ENCODE peak calls at places on chromosomes 7 and 10, in four cellular contexts. W is spleen, F is BE2C, M is esophagus squamous epithelium. K is an unnamed sample.

GRCh38 chr7:77985974-77986339 is 187.4 kb downstream of the PHTF2 start:
- DNase-seq in W (no peak), M (no peak), F (no peak), K (no peak)

GRCh38 chr7:41629711-41630111 is 73.2 kb downstream of the INHBA start:
- DNase-seq in W (no peak), M (no peak), F (no peak), K (no peak)

GRCh38 chr7:134890246-134891240 is 95.8 kb upstream of the AGBL3 start:
- DNase-seq in M (no peak), F (peak; percentile 80), W (no peak), K (no peak)

GRCh38 chr7:36535866-36536664 is 146.4 kb downstream of the ANLN start:
- DNase-seq in F (no peak), W (no peak), M (no peak), K (no peak)

GRCh38 chr10:122663516-122664130 is 36.0 kb downstream of the C10orf120 start:
- DNase-seq in M (no peak), W (no peak), F (no peak), K (no peak)

GRCh38 chr10:126536656-126537055 is 133.8 kb downstream of the C10orf90 start:
- DNase-seq in F (no peak), W (no peak), M (no peak), K (no peak)

GRCh38 chr10:82796510-82796909 is 921.5 kb downstream of the NRG3 start:
- DNase-seq in M (no peak), F (no peak), W (no peak), K (no peak)

GRCh38 chr10:61588770-61589211 is 73.9 kb upstream of the CABCOCO1 start:
- DNase-seq in W (no peak), F (peak; percentile 22), M (no peak), K (no peak)

GRCh38 chr10:79034271-79034876 is 34.4 kb upstream of the ZMIZ1 start:
- DNase-seq in W (no peak), F (no peak), M (no peak), K (no peak)

GRCh38 chr7:127514499-127514898 is 70.9 kb downstream of the GCC1 start:
- DNase-seq in M (no peak), F (no peak), W (no peak), K (peak; percentile 32)

GRCh38 chr10:16843252-16843870 is 26.1 kb upstream of the RSU1 start:
- DNase-seq in M (no peak), W (no peak), F (no peak), K (peak; percentile 22)

GRCh38 chr10:86294346-86295265 is 72.0 kb downstream of the GRID1 start:
- DNase-seq in M (no peak), W (peak; percentile 49), F (no peak), K (no peak)

GRCh38 chr7:32206987-32207386 is 136.8 kb upstream of the PDE1C start:
- DNase-seq in M (no peak), F (peak; percentile 48), W (no peak), K (no peak)

GRCh38 chr10:109961181-109962001 is 38.1 kb upstream of the XPNPEP1 start:
- DNase-seq in M (no peak), W (no peak), F (no peak), K (no peak)

GRCh38 chr7:134826105-134826504 is 46.7 kb downstream of the CALD1 start:
- DNase-seq in F (no peak), W (no peak), M (no peak), K (no peak)

GRCh38 chr10:69224862-69225657 is 4.9 kb downstream of the HKDC1 start:
- DNase-seq in W (no peak), M (no peak), F (no peak), K (no peak)

GRCh38 chr7:55187701-55188491 is 169.1 kb downstream of the EGFR start:
- DNase-seq in F (no peak), M (no peak), W (no peak), K (no peak)

GRCh38 chr10:73858750-73859439 is 15.5 kb downstream of the CAMK2G start:
- DNase-seq in F (no peak), M (no peak), W (no peak), K (no peak)

GRCh38 chr10:61076572-61077114 is 132.7 kb upstream of the RHOBTB1 start:
- DNase-seq in F (no peak), M (no peak), W (no peak), K (no peak)

GRCh38 chr10:74021248-74022055 is 23.5 kb downstream of the VCL start:
- DNase-seq in M (no peak), F (no peak), W (no peak), K (no peak)

GRCh38 chr10:101357958-101358357 is 4.0 kb downstream of the BTRC start:
- DNase-seq in W (no peak), M (no peak), F (no peak), K (no peak)

GRCh38 chr10:24513155-24513554 is 210.5 kb downstream of the ARHGAP21 start:
- DNase-seq in F (no peak), W (no peak), M (no peak), K (no peak)

GRCh38 chr7:94472608-94473007 is 37.0 kb upstream of the CASD1 start:
- DNase-seq in W (no peak), F (no peak), M (no peak), K (no peak)

GRCh38 chr10:112639291-112639690 is 192.3 kb downstream of the VTI1A start:
- DNase-seq in M (no peak), W (no peak), F (no peak), K (no peak)

GRCh38 chr10:103557455-103557854 is 64.0 kb downstream of the NEURL1 start:
- DNase-seq in F (no peak), W (no peak), M (no peak), K (no peak)

GRCh38 chr10:129887986-129888783 is 75.9 kb downstream of the EBF3 start:
- DNase-seq in M (no peak), F (no peak), W (no peak), K (no peak)

GRCh38 chr7:111510584-111511378 is 51.5 kb downstream of the IMMP2L start:
- DNase-seq in W (no peak), M (no peak), F (no peak), K (no peak)

GRCh38 chr7:39720586-39720985 is 97.2 kb downstream of the RALA start:
- DNase-seq in W (no peak), M (no peak), F (no peak), K (no peak)

GRCh38 chr10:87505366-87506113 is 847 bp downstream of the MINPP1 start:
- DNase-seq in M (no peak), W (peak; percentile 88), F (peak; percentile 73), K (peak; percentile 76)

GRCh38 chr7:28840515-28841125 is 117.5 kb downstream of the TRIL start:
- DNase-seq in M (no peak), F (no peak), W (no peak), K (peak; percentile 34)

GRCh38 chr10:1130995-1131790 is 75.0 kb downstream of the WDR37 start:
- DNase-seq in W (no peak), M (no peak), F (no peak), K (no peak)

GRCh38 chr7:86664991-86665390 is 21.3 kb downstream of the GRM3 start:
- DNase-seq in F (no peak), W (no peak), M (no peak), K (no peak)

GRCh38 chr10:60099998-60100747 is 193.8 kb upstream of the CCDC6 start:
- DNase-seq in W (no peak), M (no peak), F (peak; percentile 10), K (peak; percentile 24)

GRCh38 chr7:114795475-114795874 is 126.4 kb upstream of the MDFIC start:
- DNase-seq in F (no peak), M (no peak), W (no peak), K (no peak)
- TF ChIP-seq CTCF in F (no peak), M (no peak), W (no peak), K (no peak)

GRCh38 chr10:43376828-43377227 is 5.4 kb downstream of the FXYD4 start:
- DNase-seq in W (peak; percentile 37), F (no peak), M (no peak), K (no peak)
- TF ChIP-seq CTCF in W (no peak), F (no peak), M (no peak), K (no peak)

GRCh38 chr10:42431095-42431494 is 207.3 kb downstream of the ZNF33B start:
- DNase-seq in F (no peak), W (no peak), M (no peak), K (no peak)

GRCh38 chr10:42422911-42423310 is 215.5 kb downstream of the ZNF33B start:
- DNase-seq in F (no peak), W (no peak), M (no peak), K (no peak)

GRCh38 chr10:42428534-42428933 is 209.8 kb downstream of the ZNF33B start:
- DNase-seq in M (no peak), F (no peak), W (no peak), K (no peak)
- TF ChIP-seq CTCF in M (peak; percentile 35), F (peak; percentile 68), W (no peak), K (peak; percentile 29)

DNA sequence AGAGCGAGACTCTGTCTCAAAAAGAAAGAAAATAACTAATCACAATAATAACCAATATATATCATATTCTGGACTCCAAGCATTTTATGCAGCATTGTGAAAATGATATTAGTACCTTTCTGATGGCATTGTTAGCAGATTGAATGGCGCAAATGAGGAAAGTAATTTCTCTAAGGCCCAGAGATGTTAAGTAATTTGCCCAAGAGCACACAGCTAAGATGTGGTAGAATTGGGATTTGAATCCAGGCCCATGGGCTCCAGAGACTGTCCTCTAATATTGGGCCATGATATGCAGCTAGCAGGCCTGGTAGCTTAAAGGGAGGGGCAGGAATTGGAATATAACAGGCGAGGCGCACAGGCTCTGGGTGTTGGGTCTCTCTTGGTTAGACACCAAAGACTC is 44.1 kb downstream of the ZNF503 start:
- DNase-seq in M (no peak), W (no peak), F (no peak), K (no peak)
- TF ChIP-seq CTCF in M (no peak), W (no peak), F (no peak), K (no peak)

GRCh38 chr10:131994435-131994834 is 12.7 kb upstream of the BNIP3 start:
- DNase-seq in W (peak; percentile 25), M (no peak), F (no peak), K (no peak)
- TF ChIP-seq CTCF in W (no peak), M (no peak), F (no peak), K (no peak)

DNA sequence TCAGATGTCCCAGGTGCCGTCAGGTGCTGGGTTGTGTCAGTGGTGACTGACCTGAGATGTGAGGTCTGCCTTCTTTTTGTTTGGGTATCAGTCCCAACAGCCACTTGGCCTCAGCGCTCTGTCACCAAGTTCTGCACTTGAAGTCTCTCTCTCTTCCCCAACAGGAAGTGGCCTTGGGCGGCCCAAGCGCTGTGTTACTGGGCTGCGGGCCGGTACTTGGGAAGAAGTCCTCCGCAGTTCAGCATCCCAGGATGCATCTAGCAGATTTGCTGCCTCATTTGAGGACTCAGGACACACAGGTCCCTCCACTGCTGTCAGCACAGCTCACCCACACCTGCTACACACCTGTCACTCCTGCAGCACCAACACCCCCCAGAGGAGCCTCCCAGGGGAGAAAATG is 40.1 kb downstream of the LYZL2 start:
- DNase-seq in M (no peak), F (no peak), W (peak; percentile 81), K (no peak)
- TF ChIP-seq CTCF in M (no peak), F (no peak), W (no peak), K (no peak)

DNA sequence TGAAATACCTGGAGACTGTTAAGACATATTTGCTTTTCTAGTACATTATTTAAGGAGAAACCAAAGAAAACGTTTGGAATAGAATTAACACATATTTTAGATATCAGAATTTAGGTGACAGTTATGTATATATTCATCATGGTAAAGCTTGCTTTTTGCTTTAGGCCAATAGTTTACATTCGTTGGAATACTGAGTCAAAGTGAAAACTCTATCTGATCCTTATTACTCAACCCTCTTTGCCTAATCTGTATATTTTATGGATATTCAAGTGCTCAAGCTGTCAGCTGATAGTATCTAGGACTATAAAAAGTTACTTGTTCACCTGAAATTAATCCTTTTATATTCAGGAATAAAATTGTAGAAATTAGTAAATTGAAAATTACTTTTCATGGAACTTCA is 61.1 kb downstream of the VPS50 start:
- DNase-seq in F (no peak), M (no peak), W (no peak), K (no peak)
- TF ChIP-seq CTCF in F (no peak), M (no peak), W (no peak), K (no peak)

GRCh38 chr7:102464577-102465280 is at the start of the genes ALKBH4 and LRWD1:
- DNase-seq in M (peak; percentile 68), W (peak; percentile 99), F (peak; percentile 97), K (peak; percentile 100)
- TF ChIP-seq CTCF in M (no peak), W (peak; percentile 65), F (no peak), K (peak; percentile 12)